ENCODE peak calls at places on chromosomes 3 and 15, in ten cellular contexts. I is body of pancreas, E is testis, Y is stomach, L is uterus, S is A549, G is ovary, B is gastrocnemius medialis, Q is right lobe of liver, C is heart left ventricle. U is an unnamed sample.

GRCh38 chr3:90092994-90093393 is 985.6 kb downstream of the EPHA3 start:
- DNase-seq in I (no peak), E (no peak), Y (no peak), L (no peak), S (no peak), G (no peak), B (no peak), Q (no peak), C (no peak), U (no peak)

GRCh38 chr15:90413411-90414379 is 25.7 kb downstream of the IQGAP1 start:
- DNase-seq in I (no peak), E (no peak), Y (no peak), L (no peak), S (no peak), G (no peak), B (no peak), Q (no peak), C (no peak), U (no peak)

GRCh38 chr15:70826634-70827033 is 27.3 kb downstream of the LARP6 start:
- DNase-seq in I (peak), E (no peak), Y (no peak), L (no peak), S (peak), G (no peak), B (peak), Q (peak), C (peak), U (peak)

GRCh38 chr3:123949606-123950005 is 11.4 kb downstream of the CCDC14 start:
- DNase-seq in I (no peak), E (no peak), Y (no peak), L (no peak), S (no peak), G (no peak), B (no peak), Q (no peak), C (no peak), U (no peak)

GRCh38 chr3:19645093-19645492 is 288.9 kb downstream of the EFHB start:
- DNase-seq in I (no peak), E (no peak), Y (no peak), L (no peak), S (no peak), G (no peak), B (no peak), Q (no peak), C (no peak), U (no peak)

GRCh38 chr15:38706956-38707355 is 142.3 kb upstream of the RASGRP1 start:
- DNase-seq in I (no peak), E (no peak), Y (no peak), L (no peak), S (no peak), G (no peak), B (no peak), Q (no peak), C (no peak), U (no peak)

GRCh38 chr3:115071611-115072010 is 75.5 kb downstream of the ZBTB20 start:
- DNase-seq in I (no peak), E (no peak), Y (no peak), L (no peak), S (no peak), G (no peak), B (no peak), Q (no peak), C (no peak), U (no peak)

GRCh38 chr15:78906310-78906608 is 33.6 kb downstream of the MORF4L1 start:
- DNase-seq in I (peak), E (no peak), Y (peak), L (peak), S (no peak), G (no peak), B (no peak), Q (peak), C (no peak), U (no peak)

GRCh38 chr15:40511093-40511471 is 40.3 kb downstream of the CHST14 start:
- DNase-seq in I (peak), E (no peak), Y (no peak), L (no peak), S (no peak), G (no peak), B (no peak), Q (no peak), C (no peak), U (no peak)

GRCh38 chr3:88231207-88231606 is 81.4 kb downstream of the C3orf38 start:
- DNase-seq in I (no peak), E (no peak), Y (no peak), L (no peak), S (no peak), G (no peak), B (no peak), Q (no peak), C (no peak), U (no peak)

GRCh38 chr15:99209326-99209725 is 40.1 kb downstream of the TTC23 start:
- DNase-seq in I (no peak), E (no peak), Y (no peak), L (no peak), S (no peak), G (no peak), B (no peak), Q (no peak), C (peak), U (no peak)

GRCh38 chr3:102081587-102082289 is 232.4 kb downstream of the NFKBIZ start:
- DNase-seq in I (no peak), E (no peak), Y (no peak), L (no peak), S (no peak), G (no peak), B (no peak), Q (no peak), C (no peak), U (no peak)

GRCh38 chr3:9349321-9350117 is 13.3 kb upstream of the THUMPD3 start:
- DNase-seq in I (no peak), E (no peak), Y (no peak), L (no peak), S (no peak), G (no peak), B (no peak), Q (no peak), C (no peak), U (no peak)
- H3K27ac ChIP-seq in I (no peak), E (no peak), Y (no peak), L (no peak), S (no peak), G (no peak), B (no peak), Q (no peak), C (no peak), U (no peak)

DNA sequence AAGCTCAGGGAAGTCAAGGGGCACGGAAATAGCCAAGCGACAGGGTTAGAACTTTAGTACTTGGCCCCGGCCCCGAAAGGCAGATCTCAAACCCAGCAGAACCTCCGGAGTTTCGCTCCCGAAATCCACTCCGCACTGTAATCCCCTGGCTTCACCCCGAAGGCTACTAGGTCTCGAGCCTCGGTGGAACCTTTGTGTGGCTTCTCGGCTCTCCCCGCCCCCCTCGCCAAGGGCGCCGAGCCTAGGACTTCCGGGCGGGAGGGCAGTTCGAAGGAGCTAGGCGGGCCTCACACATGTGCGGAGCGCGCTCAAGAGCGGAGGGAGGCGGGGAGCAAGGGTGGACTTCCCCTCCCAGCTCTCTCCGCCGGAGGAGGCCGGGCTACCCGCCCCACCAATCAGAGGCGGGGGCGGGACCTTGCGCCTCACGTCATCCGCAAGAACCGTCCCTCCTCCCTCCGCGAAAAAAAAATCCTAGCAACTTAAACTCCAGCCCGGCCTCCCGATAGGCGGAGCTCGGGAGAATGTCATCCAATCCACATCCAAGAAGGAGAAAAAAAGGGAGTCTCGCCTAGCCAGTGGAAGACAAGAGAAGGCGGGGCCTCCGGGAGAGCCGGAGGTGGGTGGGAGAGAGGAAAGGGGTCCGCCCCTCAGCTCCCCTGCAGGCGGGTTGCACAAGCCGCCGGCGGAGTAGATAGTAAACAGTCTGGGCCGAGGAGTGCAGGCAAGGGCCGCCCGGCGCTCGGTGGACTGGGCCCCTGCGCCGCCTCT is 2.4 kb upstream of the SIN3A start:
- DNase-seq in I (peak), E (peak), Y (peak), L (peak), S (peak), G (peak), B (peak), Q (peak), C (peak), U (peak)
- TF ChIP-seq POLR2A in I (peak), E (peak), Y (peak), L (peak), S (peak), G (peak), B (peak), Q (peak), C (no peak), U (peak)

GRCh38 chr15:63523306-63523990 is 19.1 kb downstream of the USP3 start:
- DNase-seq in I (no peak), E (no peak), Y (no peak), L (no peak), S (no peak), G (no peak), B (no peak), Q (no peak), C (no peak), U (no peak)

GRCh38 chr15:63519041-63519440 is 14.6 kb downstream of the USP3 start:
- DNase-seq in I (no peak), E (no peak), Y (no peak), L (no peak), S (no peak), G (no peak), B (no peak), Q (no peak), C (no peak), U (no peak)

GRCh38 chr15:63519548-63520178 is 15.3 kb downstream of the USP3 start:
- DNase-seq in I (no peak), E (peak), Y (no peak), L (no peak), S (no peak), G (peak), B (no peak), Q (no peak), C (no peak), U (no peak)

GRCh38 chr15:63522143-63522531 is 17.7 kb downstream of the USP3 start:
- DNase-seq in I (no peak), E (no peak), Y (no peak), L (no peak), S (no peak), G (no peak), B (no peak), Q (no peak), C (no peak), U (no peak)

GRCh38 chr15:63521405-63522142 is 17.2 kb downstream of the USP3 start:
- DNase-seq in I (no peak), E (no peak), Y (no peak), L (no peak), S (no peak), G (no peak), B (no peak), Q (no peak), C (no peak), U (no peak)
- H3K27ac ChIP-seq in I (no peak), E (peak), Y (no peak), L (no peak), S (no peak), G (no peak), B (peak), Q (no peak), C (no peak), U (no peak)

DNA sequence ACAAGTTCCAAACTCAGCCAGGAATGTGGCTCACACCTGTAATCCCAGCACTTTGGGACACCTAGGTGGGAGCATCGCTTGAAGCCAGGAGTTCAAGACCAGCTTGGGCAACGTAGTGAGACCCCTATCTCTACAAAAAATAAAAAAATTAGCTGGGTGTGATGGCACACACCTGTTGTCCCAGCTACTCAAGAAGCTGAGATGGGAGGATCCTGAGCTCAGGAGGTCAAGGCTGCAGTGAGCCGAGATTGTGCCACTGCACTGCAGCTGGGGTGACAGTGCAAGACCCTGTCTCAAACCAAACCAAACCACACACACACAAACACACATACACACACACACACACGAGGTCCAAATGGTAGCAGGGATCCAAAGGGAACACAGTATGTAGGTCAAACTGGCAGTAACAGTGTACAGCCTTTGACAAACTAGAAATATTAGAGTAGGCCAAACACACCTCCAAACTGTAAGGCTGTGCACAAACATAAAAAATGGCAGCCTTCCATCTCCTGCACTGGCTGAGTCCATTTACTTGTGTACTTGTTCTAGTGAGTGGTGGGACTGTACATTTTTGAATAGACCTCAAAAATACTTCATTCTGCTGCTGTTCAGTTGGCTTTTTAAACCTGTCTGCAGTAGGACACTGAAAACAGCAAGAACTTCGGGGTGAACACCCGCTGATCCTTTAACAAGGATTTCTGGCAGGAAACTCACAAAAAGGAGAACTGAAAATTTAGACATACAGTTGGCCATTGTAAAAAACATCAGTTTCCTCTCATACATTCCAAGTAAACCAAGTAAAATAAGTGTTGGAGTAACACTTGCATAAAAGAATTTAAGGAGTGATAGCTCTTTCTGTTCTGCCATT is 33.6 kb downstream of the INTS14 start:
- DNase-seq in I (no peak), E (no peak), Y (no peak), L (no peak), S (no peak), G (no peak), B (no peak), Q (no peak), C (no peak), U (no peak)
- TF ChIP-seq POLR2A in I (no peak), E (no peak), Y (no peak), L (no peak), S (no peak), G (no peak), B (no peak), Q (no peak), C (no peak), U (no peak)

GRCh38 chr3:28745904-28746617 is 397.4 kb upstream of the AZI2 start:
- DNase-seq in I (no peak), E (no peak), Y (no peak), L (no peak), S (no peak), G (no peak), B (peak), Q (no peak), C (peak), U (no peak)
- H3K27ac ChIP-seq in I (no peak), E (no peak), Y (no peak), L (no peak), S (no peak), G (no peak), B (peak), Q (no peak), C (peak), U (no peak)

DNA sequence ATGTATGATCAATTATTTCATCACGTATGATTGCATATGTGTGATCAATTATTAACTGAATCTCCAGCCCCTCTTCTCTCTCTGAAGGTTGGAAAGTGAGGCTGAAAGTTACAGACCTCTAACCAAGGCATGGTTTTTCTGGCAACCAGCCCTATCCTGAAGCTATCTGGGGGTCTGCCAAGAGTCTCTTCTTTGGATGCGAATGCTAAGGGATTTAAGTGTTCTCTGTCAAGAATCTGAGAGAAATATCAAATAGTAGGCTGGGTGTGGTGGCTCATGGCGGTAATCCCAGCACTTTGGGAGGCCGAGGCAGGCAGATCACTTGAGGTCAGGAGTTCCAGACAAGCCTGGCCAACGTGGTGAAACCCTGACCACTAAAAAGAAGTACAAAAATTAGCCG is 8.1 kb downstream of the NKTR start:
- DNase-seq in I (no peak), E (no peak), Y (no peak), L (peak), S (no peak), G (no peak), B (peak), Q (no peak), C (no peak), U (no peak)
- TF ChIP-seq POLR2A in I (no peak), E (no peak), Y (no peak), L (no peak), S (no peak), G (no peak), B (no peak), Q (no peak), C (no peak), U (no peak)

GRCh38 chr15:72861511-72861910 is 78.0 kb upstream of the ADPGK start:
- DNase-seq in I (no peak), E (no peak), Y (no peak), L (no peak), S (no peak), G (no peak), B (no peak), Q (no peak), C (no peak), U (no peak)
- H3K27ac ChIP-seq in I (no peak), E (no peak), Y (no peak), L (no peak), S (no peak), G (no peak), B (no peak), Q (no peak), C (no peak), U (no peak)

DNA sequence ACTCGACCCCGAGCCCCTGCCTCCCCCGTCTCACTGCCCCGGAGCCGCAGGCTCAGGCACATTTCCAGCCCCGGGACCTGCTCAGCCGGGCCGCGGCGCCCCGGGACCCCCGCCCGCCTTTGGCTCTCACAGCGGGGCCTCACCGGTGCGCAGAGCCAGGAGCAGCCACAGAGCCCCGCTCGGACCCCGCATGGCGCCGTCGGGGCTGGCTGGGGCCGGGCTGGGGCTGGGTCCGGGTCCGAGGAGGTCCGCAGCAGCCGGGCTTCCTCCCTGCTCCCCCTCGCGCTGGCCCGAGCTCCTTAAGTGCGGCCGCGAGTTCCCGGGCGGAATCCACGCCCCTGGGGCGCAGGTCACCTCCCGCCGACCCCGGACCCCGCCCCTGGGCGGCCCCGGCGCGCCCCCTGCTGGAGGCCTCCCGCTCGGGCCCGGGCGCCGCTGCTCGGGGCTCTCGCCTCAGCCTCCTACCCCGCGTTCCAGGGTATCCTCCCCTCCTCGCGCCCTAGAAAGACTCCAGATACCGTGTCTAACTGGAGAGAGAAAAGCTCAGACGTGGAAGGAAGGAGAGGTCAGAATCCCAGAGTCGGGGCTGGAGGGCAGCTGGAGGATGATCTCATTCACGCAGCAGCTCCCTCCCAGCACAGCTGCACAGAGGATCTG is at the start of gene MELTF:
- DNase-seq in I (peak), E (peak), Y (peak), L (peak), S (peak), G (peak), B (no peak), Q (peak), C (peak), U (no peak)
- TF ChIP-seq POLR2A in I (no peak), E (no peak), Y (no peak), L (no peak), S (peak), G (no peak), B (no peak), Q (no peak), C (no peak), U (no peak)

DNA sequence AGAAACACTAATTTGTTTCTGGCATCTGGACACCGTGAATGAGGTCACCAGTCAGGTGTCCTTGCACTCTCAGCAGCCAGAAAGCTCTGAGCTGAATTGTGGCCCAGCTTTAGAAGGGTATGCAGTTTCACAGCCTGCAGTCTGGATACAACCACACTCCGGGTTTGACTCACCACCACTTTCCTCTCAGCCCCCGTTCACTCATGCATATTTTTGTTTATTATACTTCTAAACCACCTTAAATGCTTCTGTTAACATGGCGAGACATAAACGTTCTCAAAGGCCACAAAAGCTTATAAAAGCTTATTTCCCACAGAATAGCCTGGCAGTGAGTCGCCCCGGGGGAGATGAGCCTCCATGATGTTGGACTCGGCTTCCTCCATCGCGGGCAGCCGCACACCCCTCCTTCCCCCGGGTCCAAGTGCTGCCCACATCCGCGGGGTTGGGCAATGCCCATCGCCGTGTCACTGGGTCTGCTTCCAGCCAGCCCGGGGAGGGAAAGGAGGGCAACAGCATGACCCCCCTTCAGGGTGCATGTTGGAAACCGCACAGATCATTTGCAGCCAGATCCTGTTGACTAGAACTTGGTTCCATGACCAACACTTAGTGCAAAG is 16.9 kb upstream of the SLC41A3 start:
- DNase-seq in I (no peak), E (no peak), Y (no peak), L (no peak), S (no peak), G (no peak), B (peak), Q (no peak), C (no peak), U (no peak)
- H3K27ac ChIP-seq in I (no peak), E (no peak), Y (no peak), L (no peak), S (no peak), G (no peak), B (peak), Q (no peak), C (peak), U (no peak)